ENCODE peak calls at places on chromosome 1, in six cellular contexts. One of them, this sample, is unnamed.

GRCh38 chr1:240575976-240576666 is 35.8 kb downstream of the GREM2 start:
- DNase-seq in foreskin fibroblast: peak
- DNase-seq in sigmoid colon: no peak
- DNase-seq in cardiac muscle cell: peak
- DNase-seq in PC-3: no peak
- DNase-seq in bronchial epithelial cell: peak
- DNase-seq in this sample: no peak

GRCh38 chr1:243851765-243852164 is 1.7 kb upstream of the AKT3 start:
- DNase-seq in sigmoid colon: no peak
- DNase-seq in bronchial epithelial cell: no peak
- DNase-seq in foreskin fibroblast: no peak
- DNase-seq in PC-3: peak
- DNase-seq in cardiac muscle cell: no peak
- DNase-seq in this sample: no peak

GRCh38 chr1:185850366-185850765 is 116.2 kb downstream of the HMCN1 start:
- DNase-seq in foreskin fibroblast: no peak
- DNase-seq in bronchial epithelial cell: peak
- DNase-seq in PC-3: peak
- DNase-seq in sigmoid colon: no peak
- DNase-seq in cardiac muscle cell: no peak
- DNase-seq in this sample: no peak

GRCh38 chr1:245046764-245047163 is 108.0 kb upstream of the KIF26B start:
- DNase-seq in bronchial epithelial cell: no peak
- DNase-seq in cardiac muscle cell: no peak
- DNase-seq in PC-3: no peak
- DNase-seq in foreskin fibroblast: no peak
- DNase-seq in sigmoid colon: no peak
- DNase-seq in this sample: no peak

GRCh38 chr1:18945401-18945849 is 11.1 kb downstream of the IFFO2 start:
- DNase-seq in foreskin fibroblast: peak
- DNase-seq in bronchial epithelial cell: no peak
- DNase-seq in sigmoid colon: peak
- DNase-seq in cardiac muscle cell: peak
- DNase-seq in PC-3: no peak
- DNase-seq in this sample: no peak

GRCh38 chr1:15261155-15262002 is 14.4 kb downstream of the FHAD1 start:
- DNase-seq in bronchial epithelial cell: peak
- DNase-seq in sigmoid colon: peak
- DNase-seq in foreskin fibroblast: no peak
- DNase-seq in cardiac muscle cell: peak
- DNase-seq in PC-3: no peak
- DNase-seq in this sample: no peak

GRCh38 chr1:227125929-227126545 is 185.9 kb downstream of the COQ8A start:
- DNase-seq in cardiac muscle cell: no peak
- DNase-seq in sigmoid colon: no peak
- DNase-seq in foreskin fibroblast: no peak
- DNase-seq in PC-3: no peak
- DNase-seq in bronchial epithelial cell: no peak
- DNase-seq in this sample: no peak

GRCh38 chr1:46205794-46206193 is 2.7 kb downstream of the LURAP1 start:
- DNase-seq in bronchial epithelial cell: no peak
- DNase-seq in PC-3: no peak
- DNase-seq in foreskin fibroblast: no peak
- DNase-seq in cardiac muscle cell: no peak
- DNase-seq in sigmoid colon: no peak
- DNase-seq in this sample: no peak

GRCh38 chr1:119603695-119604094 is 44.4 kb downstream of the ZNF697 start:
- DNase-seq in cardiac muscle cell: peak
- DNase-seq in sigmoid colon: no peak
- DNase-seq in bronchial epithelial cell: peak
- DNase-seq in PC-3: no peak
- DNase-seq in foreskin fibroblast: no peak
- DNase-seq in this sample: no peak

GRCh38 chr1:164777518-164777917 is 218.5 kb downstream of the PBX1 start:
- DNase-seq in sigmoid colon: no peak
- DNase-seq in bronchial epithelial cell: no peak
- DNase-seq in foreskin fibroblast: no peak
- DNase-seq in cardiac muscle cell: no peak
- DNase-seq in PC-3: no peak
- DNase-seq in this sample: no peak

GRCh38 chr1:89552481-89553194 is 28.0 kb downstream of the LRRC8B start:
- DNase-seq in sigmoid colon: no peak
- DNase-seq in PC-3: no peak
- DNase-seq in foreskin fibroblast: no peak
- DNase-seq in bronchial epithelial cell: peak
- DNase-seq in cardiac muscle cell: peak
- DNase-seq in this sample: no peak

GRCh38 chr1:147579532-147580199 is 38.4 kb downstream of the BCL9 start:
- DNase-seq in bronchial epithelial cell: peak
- DNase-seq in PC-3: no peak
- DNase-seq in cardiac muscle cell: peak
- DNase-seq in sigmoid colon: no peak
- DNase-seq in foreskin fibroblast: peak
- DNase-seq in this sample: peak

GRCh38 chr1:187817782-187818181 is 989.0 kb downstream of the PLA2G4A start:
- DNase-seq in bronchial epithelial cell: no peak
- DNase-seq in foreskin fibroblast: no peak
- DNase-seq in cardiac muscle cell: no peak
- DNase-seq in sigmoid colon: no peak
- DNase-seq in PC-3: peak
- DNase-seq in this sample: no peak

GRCh38 chr1:48405400-48405799 is 66.6 kb downstream of the SPATA6 start:
- DNase-seq in cardiac muscle cell: peak
- DNase-seq in bronchial epithelial cell: no peak
- DNase-seq in foreskin fibroblast: no peak
- DNase-seq in PC-3: no peak
- DNase-seq in sigmoid colon: no peak
- DNase-seq in this sample: no peak

GRCh38 chr1:6730473-6730872 is 28.9 kb upstream of the DNAJC11 start:
- DNase-seq in sigmoid colon: no peak
- DNase-seq in bronchial epithelial cell: no peak
- DNase-seq in cardiac muscle cell: no peak
- DNase-seq in PC-3: no peak
- DNase-seq in foreskin fibroblast: no peak
- DNase-seq in this sample: no peak

GRCh38 chr1:68202239-68202832 is 30.0 kb downstream of the WLS start:
- DNase-seq in PC-3: peak
- DNase-seq in cardiac muscle cell: no peak
- DNase-seq in sigmoid colon: no peak
- DNase-seq in foreskin fibroblast: peak
- DNase-seq in bronchial epithelial cell: no peak
- DNase-seq in this sample: no peak

GRCh38 chr1:227891223-227891954 is 56.3 kb downstream of the WNT9A start:
- DNase-seq in sigmoid colon: peak
- DNase-seq in foreskin fibroblast: no peak
- DNase-seq in bronchial epithelial cell: no peak
- DNase-seq in cardiac muscle cell: no peak
- DNase-seq in PC-3: peak
- DNase-seq in this sample: no peak

GRCh38 chr1:17874665-17875064 is 119.5 kb downstream of the ACTL8 start:
- DNase-seq in bronchial epithelial cell: peak
- DNase-seq in cardiac muscle cell: peak
- DNase-seq in PC-3: peak
- DNase-seq in sigmoid colon: peak
- DNase-seq in foreskin fibroblast: peak
- DNase-seq in this sample: no peak

GRCh38 chr1:3553166-3553939 is 58.0 kb downstream of the MEGF6 start:
- DNase-seq in sigmoid colon: no peak
- DNase-seq in bronchial epithelial cell: peak
- DNase-seq in foreskin fibroblast: no peak
- DNase-seq in cardiac muscle cell: no peak
- DNase-seq in PC-3: peak
- DNase-seq in this sample: no peak

GRCh38 chr1:116460261-116460660 is 87.2 kb downstream of the ATP1A1 start:
- DNase-seq in foreskin fibroblast: no peak
- DNase-seq in sigmoid colon: no peak
- DNase-seq in PC-3: no peak
- DNase-seq in cardiac muscle cell: peak
- DNase-seq in bronchial epithelial cell: no peak
- DNase-seq in this sample: no peak

GRCh38 chr1:100036718-100037664 is 67.2 kb downstream of the SLC35A3 start:
- DNase-seq in cardiac muscle cell: peak
- DNase-seq in PC-3: peak
- DNase-seq in sigmoid colon: no peak
- DNase-seq in foreskin fibroblast: peak
- DNase-seq in bronchial epithelial cell: peak
- DNase-seq in this sample: no peak

GRCh38 chr1:76269175-76269574 is 194.6 kb downstream of the ST6GALNAC3 start:
- DNase-seq in sigmoid colon: no peak
- DNase-seq in PC-3: no peak
- DNase-seq in foreskin fibroblast: peak
- DNase-seq in cardiac muscle cell: peak
- DNase-seq in bronchial epithelial cell: peak
- DNase-seq in this sample: no peak

GRCh38 chr1:154276797-154277196 is 4.4 kb downstream of the HAX1 start:
- DNase-seq in cardiac muscle cell: peak
- DNase-seq in PC-3: no peak
- DNase-seq in foreskin fibroblast: no peak
- DNase-seq in sigmoid colon: no peak
- DNase-seq in bronchial epithelial cell: no peak
- DNase-seq in this sample: no peak
- TF ChIP-seq CTCF in cardiac muscle cell: peak
- TF ChIP-seq CTCF in PC-3: peak
- TF ChIP-seq CTCF in foreskin fibroblast: peak
- TF ChIP-seq CTCF in sigmoid colon: no peak
- TF ChIP-seq CTCF in bronchial epithelial cell: peak
- TF ChIP-seq CTCF in this sample: peak

GRCh38 chr1:203934651-203935050 is 73.3 kb downstream of the SNRPE start:
- DNase-seq in bronchial epithelial cell: no peak
- DNase-seq in sigmoid colon: no peak
- DNase-seq in foreskin fibroblast: no peak
- DNase-seq in PC-3: no peak
- DNase-seq in cardiac muscle cell: peak
- DNase-seq in this sample: no peak
- H3K4me3 ChIP-seq in bronchial epithelial cell: no peak
- H3K4me3 ChIP-seq in sigmoid colon: no peak
- H3K4me3 ChIP-seq in foreskin fibroblast: no peak
- H3K4me3 ChIP-seq in PC-3: no peak
- H3K4me3 ChIP-seq in cardiac muscle cell: no peak
- H3K4me3 ChIP-seq in this sample: no peak

DNA sequence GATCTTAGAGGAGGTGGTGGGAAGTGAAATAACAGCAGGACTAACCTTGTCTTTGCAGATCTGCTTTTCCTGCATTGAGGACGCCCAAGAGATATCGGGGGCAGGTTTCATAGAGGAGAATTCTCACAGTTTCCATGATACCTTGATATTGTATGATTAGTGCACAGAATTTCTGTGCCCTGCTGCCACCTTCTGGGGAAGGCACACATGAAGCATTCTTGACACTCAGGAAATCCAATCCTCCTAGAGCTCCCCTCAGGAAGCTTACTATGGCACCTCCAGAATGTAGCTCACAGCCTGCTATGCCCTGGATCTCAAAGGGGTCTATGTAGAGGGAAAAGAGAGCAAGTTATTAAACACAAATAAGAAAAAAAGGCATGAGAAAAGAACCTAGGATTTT is 1.5 kb downstream of the CD1B start:
- DNase-seq in PC-3: peak
- DNase-seq in sigmoid colon: no peak
- DNase-seq in cardiac muscle cell: peak
- DNase-seq in bronchial epithelial cell: peak
- DNase-seq in foreskin fibroblast: no peak
- DNase-seq in this sample: no peak
- TF ChIP-seq CTCF in PC-3: peak
- TF ChIP-seq CTCF in sigmoid colon: no peak
- TF ChIP-seq CTCF in cardiac muscle cell: no peak
- TF ChIP-seq CTCF in bronchial epithelial cell: peak
- TF ChIP-seq CTCF in foreskin fibroblast: no peak
- TF ChIP-seq CTCF in this sample: peak

GRCh38 chr1:200869376-200869752 is 3.4 kb upstream of the GPR25 start:
- DNase-seq in bronchial epithelial cell: no peak
- DNase-seq in foreskin fibroblast: no peak
- DNase-seq in cardiac muscle cell: no peak
- DNase-seq in sigmoid colon: peak
- DNase-seq in PC-3: no peak
- DNase-seq in this sample: no peak
- H3K4me3 ChIP-seq in bronchial epithelial cell: no peak
- H3K4me3 ChIP-seq in foreskin fibroblast: no peak
- H3K4me3 ChIP-seq in cardiac muscle cell: no peak
- H3K4me3 ChIP-seq in sigmoid colon: no peak
- H3K4me3 ChIP-seq in PC-3: no peak
- H3K4me3 ChIP-seq in this sample: no peak

DNA sequence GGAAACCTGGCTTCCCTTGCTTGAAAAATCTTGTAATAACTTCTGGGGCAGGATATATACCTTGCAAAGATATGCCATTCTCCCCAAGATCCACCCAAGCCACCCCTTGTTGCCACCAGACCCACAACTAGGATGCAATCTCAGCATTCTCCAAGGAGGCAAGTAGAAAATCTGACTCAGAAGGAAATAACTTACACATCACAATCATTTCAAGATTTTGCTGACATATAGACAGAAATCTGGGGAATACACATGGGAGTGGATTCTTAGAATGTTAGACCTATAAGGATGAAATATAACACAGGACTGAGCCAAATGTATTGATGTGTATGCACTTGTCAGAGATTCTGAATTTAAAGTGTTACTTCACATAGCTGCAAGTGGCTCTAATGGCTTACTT is 14.8 kb upstream of the ZDHHC18 start:
- DNase-seq in sigmoid colon: no peak
- DNase-seq in bronchial epithelial cell: no peak
- DNase-seq in foreskin fibroblast: no peak
- DNase-seq in PC-3: no peak
- DNase-seq in cardiac muscle cell: no peak
- DNase-seq in this sample: no peak
- TF ChIP-seq CTCF in sigmoid colon: no peak
- TF ChIP-seq CTCF in bronchial epithelial cell: no peak
- TF ChIP-seq CTCF in foreskin fibroblast: no peak
- TF ChIP-seq CTCF in PC-3: no peak
- TF ChIP-seq CTCF in cardiac muscle cell: no peak
- TF ChIP-seq CTCF in this sample: no peak

DNA sequence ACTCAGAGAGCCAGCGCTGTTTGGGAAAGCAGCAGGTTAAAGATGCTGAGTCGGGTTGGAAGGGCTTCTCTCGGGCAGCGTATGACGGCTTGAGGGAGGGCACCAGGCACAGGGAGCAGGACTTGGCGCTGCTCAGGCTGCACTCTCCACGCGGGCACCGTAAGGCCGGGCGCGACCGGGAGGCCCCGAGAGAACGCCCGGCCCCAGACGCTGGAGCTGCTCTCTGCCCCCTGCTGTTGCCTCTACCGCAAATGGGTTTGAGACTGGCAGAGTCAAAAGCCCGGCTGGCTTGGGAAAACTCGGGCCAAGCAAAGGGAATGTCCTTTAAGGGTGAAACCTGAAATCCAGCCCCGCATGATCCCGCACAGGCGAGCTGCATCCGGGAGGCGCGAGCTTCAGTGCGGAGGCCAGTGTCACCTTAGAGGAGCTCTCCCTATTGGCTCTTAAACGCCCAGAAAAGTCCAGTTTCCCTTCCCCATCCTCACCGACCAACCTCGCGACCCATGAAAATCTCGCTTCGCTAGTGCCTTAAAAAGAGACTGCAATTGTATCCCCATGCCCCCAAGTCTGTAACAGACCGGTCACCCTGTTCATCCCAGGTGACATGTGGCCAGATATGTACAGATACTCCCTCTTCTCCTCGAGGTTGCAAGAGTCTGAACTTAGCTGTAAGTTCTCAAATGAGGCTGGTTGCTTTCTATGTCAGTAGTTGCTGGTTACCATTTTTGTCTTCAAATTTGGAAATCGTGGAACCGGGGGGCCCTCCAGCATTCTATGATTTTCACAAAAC is 1.1 kb downstream of the PRRX1 start:
- DNase-seq in sigmoid colon: peak
- DNase-seq in bronchial epithelial cell: no peak
- DNase-seq in foreskin fibroblast: peak
- DNase-seq in PC-3: no peak
- DNase-seq in cardiac muscle cell: peak
- DNase-seq in this sample: no peak
- H3K4me3 ChIP-seq in sigmoid colon: peak
- H3K4me3 ChIP-seq in bronchial epithelial cell: peak
- H3K4me3 ChIP-seq in foreskin fibroblast: peak
- H3K4me3 ChIP-seq in PC-3: no peak
- H3K4me3 ChIP-seq in cardiac muscle cell: peak
- H3K4me3 ChIP-seq in this sample: peak

GRCh38 chr1:41003640-41004220 is 17.8 kb downstream of the SLFNL1 start:
- DNase-seq in cardiac muscle cell: peak
- DNase-seq in sigmoid colon: peak
- DNase-seq in PC-3: peak
- DNase-seq in bronchial epithelial cell: peak
- DNase-seq in foreskin fibroblast: peak
- DNase-seq in this sample: peak
- TF ChIP-seq CTCF in cardiac muscle cell: peak
- TF ChIP-seq CTCF in sigmoid colon: peak
- TF ChIP-seq CTCF in PC-3: peak
- TF ChIP-seq CTCF in bronchial epithelial cell: peak
- TF ChIP-seq CTCF in foreskin fibroblast: peak
- TF ChIP-seq CTCF in this sample: peak